ENCODE peak calls at places on chromosomes 5 and 9, in seven cellular contexts. One of them, this sample, is unnamed.

GRCh38 chr9:95857122-95857521 is 18.4 kb upstream of the ERCC6L2 start:
- DNase-seq in hippocampal formation: no peak
- DNase-seq in AG20443: no peak
- DNase-seq in AG10803: peak; percentile 44
- DNase-seq in heart left ventricle: no peak
- DNase-seq in stimulated activated CD4-positive, alpha-beta T cell treated with anti-CD3 and anti-CD28 coated beads, Interleukin-1b, Interleukin-23, amount 100 ng/mL, for 4 hours: no peak
- DNase-seq in activated effector memory CD4-positive, alpha-beta T cell treated with anti-CD3 and anti-CD28 coated beads, Interleukin-2, amount 50 U/mL, for 16 hours: no peak
- DNase-seq in this sample: peak; percentile 41

GRCh38 chr5:37005946-37006540 is 129.5 kb downstream of the NIPBL start:
- DNase-seq in hippocampal formation: peak; percentile 65
- DNase-seq in AG20443: peak; percentile 25
- DNase-seq in AG10803: peak; percentile 39
- DNase-seq in heart left ventricle: no peak
- DNase-seq in stimulated activated CD4-positive, alpha-beta T cell treated with anti-CD3 and anti-CD28 coated beads, Interleukin-1b, Interleukin-23, amount 100 ng/mL, for 4 hours: no peak
- DNase-seq in activated effector memory CD4-positive, alpha-beta T cell treated with anti-CD3 and anti-CD28 coated beads, Interleukin-2, amount 50 U/mL, for 16 hours: no peak
- DNase-seq in this sample: no peak

GRCh38 chr5:180799902-180800801 is 2.5 kb downstream of the MGAT1 start:
- DNase-seq in hippocampal formation: no peak
- DNase-seq in AG20443: peak; percentile 63
- DNase-seq in AG10803: peak; percentile 83
- DNase-seq in heart left ventricle: no peak
- DNase-seq in stimulated activated CD4-positive, alpha-beta T cell treated with anti-CD3 and anti-CD28 coated beads, Interleukin-1b, Interleukin-23, amount 100 ng/mL, for 4 hours: no peak
- DNase-seq in activated effector memory CD4-positive, alpha-beta T cell treated with anti-CD3 and anti-CD28 coated beads, Interleukin-2, amount 50 U/mL, for 16 hours: no peak
- DNase-seq in this sample: no peak

GRCh38 chr9:37994639-37995347 is 74.2 kb downstream of the SHB start:
- DNase-seq in hippocampal formation: peak; percentile 93
- DNase-seq in AG20443: peak; percentile 90
- DNase-seq in AG10803: peak; percentile 77
- DNase-seq in heart left ventricle: peak; percentile 87
- DNase-seq in stimulated activated CD4-positive, alpha-beta T cell treated with anti-CD3 and anti-CD28 coated beads, Interleukin-1b, Interleukin-23, amount 100 ng/mL, for 4 hours: no peak
- DNase-seq in activated effector memory CD4-positive, alpha-beta T cell treated with anti-CD3 and anti-CD28 coated beads, Interleukin-2, amount 50 U/mL, for 16 hours: no peak
- DNase-seq in this sample: peak; percentile 28

GRCh38 chr5:37704406-37704805 is 135.4 kb downstream of the GDNF start:
- DNase-seq in hippocampal formation: no peak
- DNase-seq in AG20443: no peak
- DNase-seq in AG10803: no peak
- DNase-seq in heart left ventricle: no peak
- DNase-seq in stimulated activated CD4-positive, alpha-beta T cell treated with anti-CD3 and anti-CD28 coated beads, Interleukin-1b, Interleukin-23, amount 100 ng/mL, for 4 hours: no peak
- DNase-seq in activated effector memory CD4-positive, alpha-beta T cell treated with anti-CD3 and anti-CD28 coated beads, Interleukin-2, amount 50 U/mL, for 16 hours: no peak
- DNase-seq in this sample: no peak

GRCh38 chr5:75547826-75548225 is 36.1 kb downstream of the POLK start:
- DNase-seq in hippocampal formation: no peak
- DNase-seq in AG20443: no peak
- DNase-seq in AG10803: no peak
- DNase-seq in heart left ventricle: no peak
- DNase-seq in stimulated activated CD4-positive, alpha-beta T cell treated with anti-CD3 and anti-CD28 coated beads, Interleukin-1b, Interleukin-23, amount 100 ng/mL, for 4 hours: no peak
- DNase-seq in activated effector memory CD4-positive, alpha-beta T cell treated with anti-CD3 and anti-CD28 coated beads, Interleukin-2, amount 50 U/mL, for 16 hours: no peak
- DNase-seq in this sample: no peak

GRCh38 chr5:148791334-148791667 is 35.1 kb upstream of the ADRB2 start:
- DNase-seq in hippocampal formation: no peak
- DNase-seq in AG20443: peak; percentile 24
- DNase-seq in AG10803: peak; percentile 32
- DNase-seq in heart left ventricle: no peak
- DNase-seq in stimulated activated CD4-positive, alpha-beta T cell treated with anti-CD3 and anti-CD28 coated beads, Interleukin-1b, Interleukin-23, amount 100 ng/mL, for 4 hours: no peak
- DNase-seq in activated effector memory CD4-positive, alpha-beta T cell treated with anti-CD3 and anti-CD28 coated beads, Interleukin-2, amount 50 U/mL, for 16 hours: no peak
- DNase-seq in this sample: no peak

GRCh38 chr5:16935271-16936149 is 578 bp downstream of the MYO10 start:
- DNase-seq in hippocampal formation: no peak
- DNase-seq in AG20443: peak; percentile 29
- DNase-seq in AG10803: no peak
- DNase-seq in heart left ventricle: no peak
- DNase-seq in stimulated activated CD4-positive, alpha-beta T cell treated with anti-CD3 and anti-CD28 coated beads, Interleukin-1b, Interleukin-23, amount 100 ng/mL, for 4 hours: peak; percentile 14
- DNase-seq in activated effector memory CD4-positive, alpha-beta T cell treated with anti-CD3 and anti-CD28 coated beads, Interleukin-2, amount 50 U/mL, for 16 hours: peak; percentile 71
- DNase-seq in this sample: peak; percentile 56

GRCh38 chr5:172492097-172492840 is 37.9 kb upstream of the SH3PXD2B start:
- DNase-seq in hippocampal formation: no peak
- DNase-seq in AG20443: no peak
- DNase-seq in AG10803: no peak
- DNase-seq in heart left ventricle: no peak
- DNase-seq in stimulated activated CD4-positive, alpha-beta T cell treated with anti-CD3 and anti-CD28 coated beads, Interleukin-1b, Interleukin-23, amount 100 ng/mL, for 4 hours: no peak
- DNase-seq in activated effector memory CD4-positive, alpha-beta T cell treated with anti-CD3 and anti-CD28 coated beads, Interleukin-2, amount 50 U/mL, for 16 hours: peak; percentile 56
- DNase-seq in this sample: no peak

GRCh38 chr5:139138109-139138508 is 60.1 kb downstream of the SIL1 start:
- DNase-seq in hippocampal formation: no peak
- DNase-seq in AG20443: no peak
- DNase-seq in AG10803: peak; percentile 31
- DNase-seq in heart left ventricle: no peak
- DNase-seq in stimulated activated CD4-positive, alpha-beta T cell treated with anti-CD3 and anti-CD28 coated beads, Interleukin-1b, Interleukin-23, amount 100 ng/mL, for 4 hours: no peak
- DNase-seq in activated effector memory CD4-positive, alpha-beta T cell treated with anti-CD3 and anti-CD28 coated beads, Interleukin-2, amount 50 U/mL, for 16 hours: no peak
- DNase-seq in this sample: no peak

GRCh38 chr5:96761618-96762017 is 46.1 kb downstream of the ERAP1 start:
- DNase-seq in hippocampal formation: no peak
- DNase-seq in AG20443: no peak
- DNase-seq in AG10803: no peak
- DNase-seq in heart left ventricle: no peak
- DNase-seq in stimulated activated CD4-positive, alpha-beta T cell treated with anti-CD3 and anti-CD28 coated beads, Interleukin-1b, Interleukin-23, amount 100 ng/mL, for 4 hours: no peak
- DNase-seq in activated effector memory CD4-positive, alpha-beta T cell treated with anti-CD3 and anti-CD28 coated beads, Interleukin-2, amount 50 U/mL, for 16 hours: no peak
- DNase-seq in this sample: no peak

GRCh38 chr5:88888799-88889164 is 5.8 kb upstream of the MEF2C start:
- DNase-seq in hippocampal formation: no peak
- DNase-seq in AG20443: no peak
- DNase-seq in AG10803: no peak
- DNase-seq in heart left ventricle: no peak
- DNase-seq in stimulated activated CD4-positive, alpha-beta T cell treated with anti-CD3 and anti-CD28 coated beads, Interleukin-1b, Interleukin-23, amount 100 ng/mL, for 4 hours: no peak
- DNase-seq in activated effector memory CD4-positive, alpha-beta T cell treated with anti-CD3 and anti-CD28 coated beads, Interleukin-2, amount 50 U/mL, for 16 hours: no peak
- DNase-seq in this sample: no peak

GRCh38 chr5:139652788-139653241 is 4.7 kb downstream of the CXXC5 start:
- DNase-seq in hippocampal formation: no peak
- DNase-seq in AG20443: no peak
- DNase-seq in AG10803: no peak
- DNase-seq in heart left ventricle: peak; percentile 63
- DNase-seq in stimulated activated CD4-positive, alpha-beta T cell treated with anti-CD3 and anti-CD28 coated beads, Interleukin-1b, Interleukin-23, amount 100 ng/mL, for 4 hours: no peak
- DNase-seq in activated effector memory CD4-positive, alpha-beta T cell treated with anti-CD3 and anti-CD28 coated beads, Interleukin-2, amount 50 U/mL, for 16 hours: no peak
- DNase-seq in this sample: no peak